ENCODE peak calls at places on chromosomes 6 and 20, in five cellular contexts. P is cardiac muscle cell, K is PC-9, T is AG04450, A is left ventricle myocardium inferior. B is an unnamed sample. For H3K27me3, the result is how much of the 10 kb centered on the place peaks cover.

GRCh38 chr20:10671221-10671849 is 2.5 kb downstream of the JAG1 start:
- DNase-seq in P (peak), K (peak), T (peak), A (peak), B (peak)

GRCh38 chr6:5511924-5512323 is 250.6 kb downstream of the FARS2 start:
- DNase-seq in P (peak), K (no peak), T (peak), A (no peak), B (peak)

GRCh38 chr20:20010639-20011500 is 6.3 kb upstream of the NAA20 start:
- DNase-seq in P (peak), K (peak), T (peak), A (no peak), B (peak)

GRCh38 chr20:19903168-19903676 is 113.9 kb upstream of the NAA20 start:
- DNase-seq in P (peak), K (peak), T (no peak), A (no peak), B (no peak)

GRCh38 chr20:56503911-56504310 is 20.6 kb upstream of the FAM209A start:
- DNase-seq in P (no peak), K (no peak), T (no peak), A (no peak), B (no peak)

GRCh38 chr6:134495893-134496253 is 178.0 kb upstream of the SGK1 start:
- DNase-seq in P (peak), K (no peak), T (no peak), A (no peak), B (no peak)

GRCh38 chr6:80179691-80180090 is 73.2 kb downstream of the BCKDHB start:
- DNase-seq in P (no peak), K (no peak), T (no peak), A (no peak), B (no peak)

GRCh38 chr6:124040655-124041054 is 237.0 kb downstream of the NKAIN2 start:
- DNase-seq in P (no peak), K (no peak), T (no peak), A (no peak), B (no peak)

GRCh38 chr6:168035098-168035660 is 37.7 kb downstream of the KIF25 start:
- DNase-seq in P (peak), K (no peak), T (peak), A (peak), B (no peak)

GRCh38 chr6:122610690-122611455 is 668 bp downstream of the PKIB start:
- DNase-seq in P (peak), K (peak), T (no peak), A (peak), B (no peak)

GRCh38 chr20:6057139-6057538 is 3.3 kb upstream of the LRRN4 start:
- DNase-seq in P (no peak), K (no peak), T (no peak), A (no peak), B (no peak)

GRCh38 chr6:114304304-114304887 is 38.4 kb downstream of the HS3ST5 start:
- DNase-seq in P (peak), K (peak), T (peak), A (no peak), B (no peak)

GRCh38 chr6:149223934-149224333 is 93.6 kb upstream of the TAB2 start:
- DNase-seq in P (peak), K (no peak), T (no peak), A (no peak), B (no peak)

GRCh38 chr20:34629342-34629741 is 47.5 kb downstream of the PIGU start:
- DNase-seq in P (no peak), K (no peak), T (no peak), A (peak), B (no peak)

DNA sequence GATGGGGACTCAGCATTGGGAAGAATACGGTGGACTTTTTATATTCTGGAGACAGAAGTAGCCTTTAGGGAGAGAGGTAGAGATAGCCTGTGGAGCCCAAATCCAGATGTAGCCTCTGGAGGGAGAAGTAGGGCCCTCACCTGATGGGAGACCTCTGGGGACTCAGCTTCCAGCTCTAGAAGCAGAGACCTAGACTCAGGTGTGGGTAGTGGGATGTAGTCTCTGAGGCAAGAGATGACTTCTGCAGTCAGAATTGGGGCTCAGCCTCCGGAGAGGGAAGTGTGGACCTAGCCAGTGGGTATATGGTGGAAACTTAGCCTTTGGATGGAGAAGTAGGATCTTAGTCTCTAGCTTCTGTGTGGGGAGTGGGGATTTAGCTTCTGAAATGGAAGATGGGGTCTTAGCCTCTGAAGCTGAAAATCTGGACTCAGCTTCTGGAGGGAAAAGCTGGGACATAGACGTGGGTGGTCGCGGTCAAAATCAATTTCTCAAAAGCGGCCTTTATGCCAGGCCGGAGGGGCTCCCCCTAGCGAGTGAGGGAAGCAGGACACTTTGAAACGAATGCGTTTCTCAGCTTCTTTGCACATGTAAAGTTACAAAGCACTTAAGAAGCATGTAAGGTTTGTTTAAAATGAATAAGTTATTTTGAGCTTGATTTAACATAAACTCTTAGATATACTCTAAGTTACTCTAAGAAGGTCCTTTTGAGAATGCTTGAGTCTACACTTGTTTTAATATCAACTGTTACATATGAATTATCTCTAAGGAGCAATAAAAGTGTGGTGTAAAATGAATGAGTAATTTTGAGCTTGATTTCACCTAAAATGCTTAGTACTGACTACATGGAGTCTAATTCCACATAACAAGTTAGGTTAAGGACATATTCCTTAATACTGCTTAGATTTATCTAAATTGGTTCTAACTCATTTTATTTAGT is 12.9 kb upstream of the ZNF343 start:
- DNase-seq in P (peak), K (no peak), T (no peak), A (no peak), B (no peak)
- H3K27me3 ChIP-seq in P (half or more), K (under half), T (under half), A (under half), B (under half)

DNA sequence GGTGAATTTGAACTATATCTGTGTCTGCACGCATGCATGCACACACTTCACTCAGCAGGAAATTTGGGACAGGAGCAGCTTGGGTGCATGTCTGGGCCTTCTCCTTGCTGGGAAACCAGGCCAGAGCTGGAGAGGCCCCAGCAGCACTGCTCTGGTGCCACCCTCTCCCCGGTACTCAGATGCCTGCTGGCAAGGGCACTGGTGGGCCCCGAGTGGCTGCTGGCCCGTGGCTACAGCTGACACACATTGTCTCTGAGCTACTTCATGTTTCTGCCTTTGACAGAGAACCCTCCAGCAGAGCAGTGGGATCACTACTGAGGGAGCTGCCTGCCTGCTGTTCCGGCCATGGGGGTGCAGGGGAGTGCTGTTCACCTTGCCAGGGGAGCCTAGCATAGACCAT is 37.5 kb downstream of the DLGAP4 start:
- DNase-seq in P (no peak), K (no peak), T (no peak), A (no peak), B (no peak)
- H3K27me3 ChIP-seq in P (under half), K (under half), T (under half), A (half or more), B (under half)

GRCh38 chr20:63176035-63176434 is 39.9 kb downstream of the YTHDF1 start:
- DNase-seq in P (no peak), K (no peak), T (no peak), A (no peak), B (no peak)

GRCh38 chr20:63177785-63178444 is 38.0 kb downstream of the YTHDF1 start:
- DNase-seq in P (no peak), K (no peak), T (no peak), A (no peak), B (no peak)

GRCh38 chr20:63175031-63175895 is 40.7 kb downstream of the YTHDF1 start:
- DNase-seq in P (no peak), K (no peak), T (no peak), A (no peak), B (no peak)

GRCh38 chr20:63177134-63177784 is 38.7 kb downstream of the YTHDF1 start:
- DNase-seq in P (no peak), K (no peak), T (no peak), A (no peak), B (no peak)

DNA sequence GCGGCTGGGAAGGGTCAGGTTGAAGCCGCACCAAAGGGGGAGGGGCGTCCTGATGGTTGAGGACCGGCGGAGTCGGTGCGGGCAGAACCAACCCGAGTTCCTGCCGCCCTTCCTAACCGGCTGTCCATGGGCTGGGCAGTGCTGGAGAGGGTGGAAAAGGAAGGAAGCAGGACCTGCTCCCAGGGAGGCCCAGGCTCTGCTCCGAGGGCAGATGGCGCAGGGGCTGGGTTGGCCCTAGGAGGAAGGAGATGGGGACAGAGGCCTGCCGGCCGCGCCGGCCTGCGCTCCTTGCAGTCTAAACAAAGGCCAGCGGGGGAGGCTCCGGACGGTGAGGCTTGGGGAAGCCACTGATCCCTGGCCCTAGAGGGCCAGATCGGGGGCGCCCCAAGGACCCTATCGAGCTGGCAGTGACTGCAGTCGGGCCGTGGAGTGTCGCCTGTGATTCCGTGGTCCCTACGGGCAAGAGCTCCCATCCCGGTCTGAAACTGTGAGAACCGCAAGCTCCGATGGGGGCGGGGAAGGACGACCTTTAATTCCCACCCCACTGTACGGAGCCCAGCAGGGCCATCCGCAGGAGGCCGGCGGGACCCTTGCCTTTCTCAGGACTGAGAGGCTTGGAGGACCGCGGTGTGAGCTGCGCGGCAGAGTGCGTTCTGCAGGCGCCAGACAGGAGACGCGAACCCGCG is 39.3 kb downstream of the YTHDF1 start:
- DNase-seq in P (no peak), K (no peak), T (no peak), A (no peak), B (no peak)
- H3K27me3 ChIP-seq in P (half or more), K (half or more), T (half or more), A (half or more), B (half or more)

DNA sequence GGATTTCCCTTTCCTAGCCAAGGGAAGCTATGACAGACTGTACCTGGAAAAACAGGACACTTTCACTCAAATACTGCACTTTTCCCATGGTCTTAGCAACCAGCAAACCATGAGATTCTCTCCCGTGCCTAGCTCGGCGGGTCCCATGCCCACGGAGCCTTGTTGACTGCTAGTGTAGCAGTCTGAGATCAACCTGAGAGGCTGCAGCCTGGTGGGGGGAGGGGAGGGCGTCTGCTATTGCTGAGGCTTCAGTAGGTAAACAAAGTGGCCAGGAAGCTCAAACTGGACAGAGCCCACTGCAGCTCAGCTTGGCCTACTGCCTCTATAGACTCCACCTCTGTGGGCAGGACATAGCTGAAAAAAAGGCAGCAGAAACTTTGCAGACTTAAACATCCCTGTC is 61.8 kb downstream of the EPM2A start:
- DNase-seq in P (no peak), K (no peak), T (no peak), A (no peak), B (no peak)
- H3K27me3 ChIP-seq in P (under half), K (under half), T (under half), A (under half), B (under half)

GRCh38 chr6:30122515-30122914 is 9.6 kb upstream of the TRIM31 start:
- DNase-seq in P (no peak), K (peak), T (no peak), A (no peak), B (peak)

GRCh38 chr6:30121446-30122065 is 8.7 kb upstream of the TRIM31 start:
- DNase-seq in P (no peak), K (no peak), T (no peak), A (no peak), B (no peak)

GRCh38 chr6:30129270-30129669 is 6.7 kb upstream of the TRIM40 start:
- DNase-seq in P (no peak), K (no peak), T (no peak), A (no peak), B (no peak)

GRCh38 chr6:30127238-30128093 is 8.5 kb upstream of the TRIM40 start:
- DNase-seq in P (peak), K (no peak), T (no peak), A (no peak), B (no peak)

GRCh38 chr6:30124391-30124790 is 11.5 kb upstream of the TRIM31 start:
- DNase-seq in P (no peak), K (no peak), T (no peak), A (no peak), B (no peak)
- H3K27me3 ChIP-seq in P (half or more), K (under half), T (under half), A (half or more), B (under half)

DNA sequence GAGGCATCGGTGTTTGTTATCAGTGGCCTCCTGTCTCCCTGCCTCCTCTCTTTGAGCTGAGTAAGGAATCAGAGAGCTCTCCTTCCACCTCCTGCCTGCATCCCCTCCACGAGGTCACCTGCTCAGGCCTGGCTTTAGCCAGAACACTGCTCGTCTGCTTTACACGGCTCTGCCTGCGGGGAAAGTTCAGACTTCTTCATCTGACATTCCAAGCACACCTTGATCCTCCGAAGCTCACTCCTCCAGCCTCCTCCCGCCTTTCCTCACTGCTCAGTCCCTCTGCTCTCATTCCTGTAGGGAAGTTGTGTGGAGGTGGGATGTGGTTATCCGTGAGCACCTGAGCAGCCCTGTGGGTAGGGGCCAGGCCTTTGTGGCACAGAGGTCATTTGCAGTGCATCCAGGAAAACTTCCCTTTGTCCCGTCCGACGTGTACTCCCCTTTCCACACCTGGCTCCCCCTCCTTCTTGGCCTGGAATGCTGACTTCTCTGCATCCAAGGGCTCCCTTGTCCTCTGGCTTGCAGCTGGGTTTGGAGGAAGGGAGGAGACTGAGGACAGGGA is 12.8 kb upstream of the CCDC167 start:
- DNase-seq in P (no peak), K (no peak), T (no peak), A (no peak), B (no peak)
- H3K27me3 ChIP-seq in P (under half), K (under half), T (under half), A (half or more), B (under half)

GRCh38 chr6:13854716-13855250 is 40.4 kb upstream of the MCUR1 start:
- DNase-seq in P (no peak), K (no peak), T (no peak), A (no peak), B (no peak)

GRCh38 chr6:13848553-13849150 is 34.3 kb upstream of the MCUR1 start:
- DNase-seq in P (peak), K (no peak), T (peak), A (no peak), B (no peak)

GRCh38 chr6:13851803-13852202 is 37.4 kb upstream of the MCUR1 start:
- DNase-seq in P (no peak), K (no peak), T (no peak), A (no peak), B (no peak)

DNA sequence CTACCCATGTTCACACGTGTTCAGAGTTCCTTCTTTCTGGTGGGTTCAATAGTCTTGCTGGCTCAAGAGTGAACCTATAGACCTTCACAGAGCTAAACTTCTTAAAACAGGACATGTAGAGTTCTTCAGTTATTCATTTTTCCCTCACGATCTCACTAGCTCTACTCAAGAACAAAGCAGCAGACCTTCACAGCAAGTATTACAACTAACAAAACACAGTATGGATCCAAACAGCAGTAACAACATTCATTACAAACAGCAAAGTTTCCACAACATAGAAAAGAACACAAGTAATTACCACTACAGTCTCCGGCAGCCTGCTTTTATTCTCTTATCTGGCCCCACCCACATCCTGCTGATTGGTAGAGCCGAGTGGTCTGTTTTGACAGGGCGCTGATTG is 39.5 kb upstream of the MCUR1 start:
- DNase-seq in P (no peak), K (no peak), T (no peak), A (no peak), B (no peak)
- H3K27me3 ChIP-seq in P (under half), K (under half), T (under half), A (under half), B (under half)

DNA sequence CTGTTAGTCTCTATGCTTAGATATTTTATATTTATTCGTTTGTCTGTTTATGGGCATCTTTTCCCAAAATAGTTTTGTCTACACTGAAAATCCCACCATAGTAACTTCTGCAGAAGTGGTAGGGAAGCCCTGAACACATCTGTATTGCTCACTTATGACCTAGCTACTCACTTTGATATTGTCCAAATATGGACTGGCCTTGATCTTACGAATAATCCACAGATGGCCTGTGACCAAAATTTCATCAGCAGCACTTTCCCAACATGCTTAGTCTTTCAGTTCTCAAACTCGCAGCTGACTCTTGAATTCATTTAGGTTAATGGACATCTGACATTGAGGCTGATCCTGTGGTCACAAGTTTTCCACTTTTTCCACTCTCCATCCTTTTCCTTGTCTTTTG is 80.8 kb upstream of the BEND3 start:
- DNase-seq in P (no peak), K (no peak), T (no peak), A (no peak), B (no peak)
- H3K27me3 ChIP-seq in P (under half), K (under half), T (under half), A (under half), B (under half)

DNA sequence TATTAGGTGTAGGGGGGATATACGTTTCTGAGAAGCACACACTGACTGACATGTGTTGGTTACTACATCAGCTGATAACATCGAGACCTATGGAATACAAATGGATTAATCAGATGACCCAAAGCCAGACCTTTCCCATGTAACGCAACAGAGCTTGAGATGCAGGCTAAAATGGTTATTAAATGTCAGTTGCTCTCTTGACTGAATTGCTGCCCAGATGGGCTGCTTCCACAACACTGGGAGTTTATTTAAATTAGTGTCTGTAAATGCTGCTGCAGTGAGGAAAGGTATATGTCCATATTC is 298.8 kb downstream of the PHACTR1 start:
- DNase-seq in P (no peak), K (no peak), T (no peak), A (no peak), B (no peak)
- H3K27me3 ChIP-seq in P (half or more), K (under half), T (under half), A (under half), B (under half)